ENCODE peak calls at places on chromosome 4, in seven cellular contexts. E is bronchial epithelial cell, Q is spleen, C is K562, Y is GM13977, U is lower leg skin, S is AG04450. T is an unnamed sample.

GRCh38 chr4:2247128-2248043 is 5.5 kb upstream of the HAUS3 start:
- DNase-seq in E (no peak), Q (peak; percentile 80), C (no peak), Y (peak; percentile 15), U (no peak), S (no peak), T (no peak)

GRCh38 chr4:122890142-122890769 is 32.1 kb downstream of the NUDT6 start:
- DNase-seq in E (peak; percentile 15), Q (no peak), C (no peak), Y (no peak), U (no peak), S (no peak), T (no peak)

GRCh38 chr4:183503497-183504063 is 1.3 kb upstream of the ING2 start:
- DNase-seq in E (peak; percentile 37), Q (no peak), C (no peak), Y (no peak), U (no peak), S (no peak), T (no peak)

GRCh38 chr4:176775326-176775725 is 17.4 kb downstream of the VEGFC start:
- DNase-seq in E (peak; percentile 72), Q (no peak), C (no peak), Y (no peak), U (no peak), S (no peak), T (no peak)

GRCh38 chr4:184416913-184417734 is 57.2 kb downstream of the IRF2 start:
- DNase-seq in E (no peak), Q (no peak), C (no peak), Y (peak; percentile 64), U (no peak), S (no peak), T (no peak)

GRCh38 chr4:182808673-182809416 is 108.3 kb downstream of the DCTD start:
- DNase-seq in E (peak; percentile 34), Q (no peak), C (no peak), Y (peak; percentile 74), U (no peak), S (no peak), T (no peak)

GRCh38 chr4:24736066-24736465 is 59.3 kb upstream of the SOD3 start:
- DNase-seq in E (peak; percentile 48), Q (no peak), C (no peak), Y (no peak), U (no peak), S (no peak), T (no peak)

GRCh38 chr4:95363966-95364365 is 184.8 kb downstream of the UNC5C start:
- DNase-seq in E (peak; percentile 17), Q (no peak), C (no peak), Y (no peak), U (no peak), S (no peak), T (no peak)

GRCh38 chr4:139619644-139620043 is 46.0 kb upstream of the MGST2 start:
- DNase-seq in E (peak; percentile 43), Q (no peak), C (no peak), Y (no peak), U (no peak), S (no peak), T (no peak)

GRCh38 chr4:139622856-139623255 is 42.8 kb upstream of the MGST2 start:
- DNase-seq in E (peak; percentile 8), Q (no peak), C (no peak), Y (no peak), U (no peak), S (no peak), T (no peak)

GRCh38 chr4:139617702-139618490 is 47.7 kb upstream of the MGST2 start:
- DNase-seq in E (no peak), Q (no peak), C (no peak), Y (no peak), U (no peak), S (no peak), T (no peak)
- TF ChIP-seq CTCF in E (no peak), Q (no peak), C (peak; percentile 51), Y (no peak), U (no peak), S (peak; percentile 41), T (peak; percentile 24)

DNA sequence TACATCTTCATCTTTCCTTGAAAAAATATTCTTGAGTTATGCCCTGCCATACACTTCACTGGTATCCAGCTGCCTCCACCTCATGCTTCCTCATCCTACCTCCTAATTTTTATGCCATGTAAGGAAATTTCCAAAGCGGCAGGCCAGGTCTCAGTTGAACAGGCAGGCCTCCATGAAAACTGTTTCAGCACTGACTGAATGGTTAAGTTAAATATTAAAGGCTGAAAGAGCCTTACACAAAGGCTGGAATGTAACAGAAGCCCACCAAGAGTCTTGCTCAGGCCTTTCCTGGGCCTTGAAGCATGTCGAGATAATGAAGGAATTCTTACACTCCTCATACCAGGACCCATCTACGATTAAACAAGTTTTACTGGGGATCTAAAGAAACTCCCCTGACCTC is 359.6 kb upstream of the NOCT start:
- DNase-seq in E (no peak), Q (no peak), C (no peak), Y (no peak), U (no peak), S (no peak), T (no peak)
- TF ChIP-seq CTCF in E (no peak), Q (no peak), C (no peak), Y (no peak), U (no peak), S (no peak), T (no peak)

DNA sequence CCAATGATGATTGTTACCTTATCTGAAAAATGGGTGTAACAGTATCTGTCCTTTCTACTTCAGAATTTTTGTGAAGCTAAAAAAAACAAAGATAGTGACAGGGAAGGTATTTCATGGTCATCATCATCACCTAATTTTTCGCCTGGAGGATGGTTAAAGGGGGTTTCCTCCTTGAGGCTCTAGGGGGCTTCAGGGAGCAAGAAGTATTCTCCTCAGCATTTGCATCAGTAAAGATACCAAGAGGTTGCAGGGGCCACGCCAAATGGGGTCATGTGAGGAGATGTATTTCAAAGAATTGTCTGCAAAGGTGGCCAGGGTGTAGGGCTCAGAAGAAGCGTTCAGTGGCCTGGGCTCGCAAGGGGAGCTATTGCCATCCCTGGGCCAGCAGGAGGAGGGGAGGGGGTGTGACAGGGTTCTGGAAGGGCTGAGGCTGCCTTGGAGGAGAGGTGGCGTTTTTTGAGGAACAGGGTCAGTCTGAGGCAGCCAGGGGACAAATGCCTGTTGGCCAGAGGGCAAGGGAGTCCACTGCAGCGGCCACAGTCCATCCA is 7.3 kb upstream of the NSG1 start:
- DNase-seq in E (no peak), Q (no peak), C (no peak), Y (no peak), U (no peak), S (no peak), T (no peak)
- TF ChIP-seq CTCF in E (no peak), Q (no peak), C (no peak), Y (no peak), U (no peak), S (no peak), T (no peak)

GRCh38 chr4:89482248-89482647 is 174.6 kb upstream of the GPRIN3 start:
- DNase-seq in E (peak; percentile 45), Q (no peak), C (peak; percentile 12), Y (peak; percentile 42), U (no peak), S (no peak), T (no peak)
- TF ChIP-seq CTCF in E (peak; percentile 9), Q (no peak), C (no peak), Y (peak; percentile 51), U (no peak), S (peak; percentile 36), T (no peak)

DNA sequence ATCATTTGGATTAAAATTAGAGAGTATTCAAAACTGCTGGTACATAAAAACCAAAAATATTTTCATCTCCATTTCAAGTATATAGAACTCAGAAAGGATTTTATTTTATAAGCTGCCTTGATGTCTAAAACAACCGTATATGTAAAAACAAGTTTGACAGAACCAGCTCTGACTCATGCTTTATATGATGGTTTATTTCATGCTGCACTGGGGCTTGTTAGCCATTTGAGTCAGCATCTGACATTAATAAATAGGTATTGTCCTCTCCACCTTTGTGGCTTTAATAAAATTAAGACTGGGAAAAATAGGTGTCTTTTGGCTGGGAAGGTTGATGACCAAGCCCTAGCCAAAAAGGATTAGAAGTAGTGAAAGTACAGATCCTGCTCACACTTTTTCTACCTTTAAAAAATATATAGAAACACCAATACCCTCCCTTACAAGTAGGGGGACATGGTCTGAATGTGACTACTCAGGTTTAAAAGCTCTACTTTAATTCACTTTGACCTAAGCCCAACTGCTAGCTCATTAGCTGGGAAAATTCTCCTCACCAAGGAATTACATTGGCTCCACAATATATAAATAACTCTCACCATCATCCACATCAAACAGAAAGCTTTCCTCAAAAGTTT is 228.1 kb downstream of the ADAMTS3 start:
- DNase-seq in E (peak; percentile 84), Q (no peak), C (no peak), Y (no peak), U (no peak), S (no peak), T (no peak)
- TF ChIP-seq CTCF in E (no peak), Q (no peak), C (no peak), Y (no peak), U (no peak), S (no peak), T (no peak)